ENCODE peak calls at places on chromosomes 6 and 20, in nine cellular contexts. S is RWPE1, A is osteocyte, D is spleen, B is pancreas, H is AG09309, U is foreskin fibroblast, L is AG09319, C is adrenal gland. T is an unnamed sample.

GRCh38 chr6:5510734-5511133 is 249.4 kb downstream of the FARS2 start:
- DNase-seq in S (no peak), A (no peak), D (no peak), B (no peak), H (no peak), U (no peak), L (no peak), C (no peak), T (no peak)

GRCh38 chr20:58611236-58612020 is 39.7 kb upstream of the STX16 start:
- DNase-seq in S (peak), A (no peak), D (peak), B (no peak), H (no peak), U (no peak), L (no peak), C (no peak), T (no peak)

GRCh38 chr6:105099371-105099770 is 80.4 kb downstream of the POPDC3 start:
- DNase-seq in S (no peak), A (no peak), D (no peak), B (no peak), H (no peak), U (no peak), L (no peak), C (no peak), T (no peak)

GRCh38 chr6:145475794-145476396 is 259.4 kb downstream of the EPM2A start:
- DNase-seq in S (no peak), A (no peak), D (no peak), B (no peak), H (no peak), U (no peak), L (no peak), C (no peak), T (no peak)

GRCh38 chr20:33790571-33790970 is 20.6 kb upstream of the CHMP4B start:
- DNase-seq in S (peak), A (no peak), D (no peak), B (peak), H (no peak), U (no peak), L (no peak), C (no peak), T (no peak)

GRCh38 chr6:90238663-90239542 is 57.7 kb downstream of the BACH2 start:
- DNase-seq in S (no peak), A (no peak), D (no peak), B (no peak), H (no peak), U (no peak), L (no peak), C (no peak), T (no peak)

GRCh38 chr20:3010985-3011723 is 32.3 kb upstream of the GNRH2 start:
- DNase-seq in S (no peak), A (no peak), D (no peak), B (no peak), H (no peak), U (peak), L (no peak), C (no peak), T (no peak)

GRCh38 chr6:143675327-143675900 is 2.4 kb upstream of the PHACTR2 start:
- DNase-seq in S (no peak), A (no peak), D (no peak), B (no peak), H (no peak), U (no peak), L (no peak), C (no peak), T (no peak)

GRCh38 chr20:24406761-24407550 is 62.5 kb upstream of the SYNDIG1 start:
- DNase-seq in S (no peak), A (no peak), D (no peak), B (no peak), H (no peak), U (peak), L (no peak), C (no peak), T (no peak)

GRCh38 chr6:127879685-127880084 is 21.2 kb downstream of the THEMIS start:
- DNase-seq in S (no peak), A (no peak), D (peak), B (peak), H (no peak), U (no peak), L (no peak), C (no peak), T (peak)

GRCh38 chr6:149212892-149213786 is 104.4 kb upstream of the TAB2 start:
- DNase-seq in S (no peak), A (no peak), D (no peak), B (no peak), H (no peak), U (no peak), L (no peak), C (no peak), T (no peak)

GRCh38 chr6:112694986-112695385 is 347.9 kb downstream of the RFPL4B start:
- DNase-seq in S (no peak), A (no peak), D (no peak), B (no peak), H (no peak), U (no peak), L (no peak), C (no peak), T (no peak)

GRCh38 chr20:47821481-47822100 is 36.3 kb upstream of the SULF2 start:
- DNase-seq in S (peak), A (no peak), D (peak), B (no peak), H (no peak), U (no peak), L (no peak), C (no peak), T (peak)

GRCh38 chr20:47777220-47777619 is 8.1 kb downstream of the SULF2 start:
- DNase-seq in S (no peak), A (no peak), D (no peak), B (no peak), H (no peak), U (no peak), L (no peak), C (no peak), T (no peak)

GRCh38 chr20:48697845-48698491 is 129.8 kb downstream of the PREX1 start:
- DNase-seq in S (peak), A (peak), D (peak), B (peak), H (peak), U (peak), L (no peak), C (peak), T (peak)

GRCh38 chr6:84166395-84166794 is 61.0 kb downstream of the CEP162 start:
- DNase-seq in S (no peak), A (no peak), D (no peak), B (no peak), H (no peak), U (no peak), L (no peak), C (no peak), T (no peak)

GRCh38 chr6:141482773-141483172 is 650.0 kb upstream of the GJE1 start:
- DNase-seq in S (no peak), A (no peak), D (no peak), B (no peak), H (no peak), U (no peak), L (no peak), C (no peak), T (no peak)

GRCh38 chr6:30730611-30731435 is 10.7 kb downstream of the TUBB start:
- DNase-seq in S (peak), A (no peak), D (peak), B (peak), H (no peak), U (no peak), L (no peak), C (peak), T (peak)

GRCh38 chr20:14948416-14948815 is 611.0 kb upstream of the FLRT3 start:
- DNase-seq in S (no peak), A (no peak), D (no peak), B (no peak), H (no peak), U (no peak), L (no peak), C (no peak), T (no peak)

GRCh38 chr6:79705456-79705995 is 74.4 kb downstream of the SH3BGRL2 start:
- DNase-seq in S (no peak), A (no peak), D (no peak), B (no peak), H (no peak), U (no peak), L (no peak), C (no peak), T (no peak)

GRCh38 chr6:166470029-166470862 is 87.5 kb upstream of the MPC1 start:
- DNase-seq in S (peak), A (no peak), D (peak), B (no peak), H (no peak), U (no peak), L (no peak), C (no peak), T (no peak)

GRCh38 chr6:83439201-83439600 is 8.3 kb upstream of the ME1 start:
- DNase-seq in S (no peak), A (no peak), D (no peak), B (no peak), H (no peak), U (no peak), L (no peak), C (no peak), T (no peak)

GRCh38 chr6:9064156-9064555 is 628.8 kb upstream of the SLC35B3 start:
- DNase-seq in S (peak), A (no peak), D (no peak), B (no peak), H (no peak), U (no peak), L (no peak), C (no peak), T (no peak)

GRCh38 chr20:58471835-58472164 is 43.4 kb downstream of the APCDD1L start:
- DNase-seq in S (no peak), A (no peak), D (no peak), B (no peak), H (no peak), U (no peak), L (no peak), C (no peak), T (peak)

GRCh38 chr6:149260214-149260874 is 57.2 kb upstream of the TAB2 start:
- DNase-seq in S (no peak), A (no peak), D (no peak), B (no peak), H (no peak), U (no peak), L (no peak), C (no peak), T (no peak)

GRCh38 chr6:128600397-128600951 is 80.1 kb upstream of the PTPRK start:
- DNase-seq in S (peak), A (no peak), D (no peak), B (no peak), H (peak), U (peak), L (peak), C (no peak), T (peak)

GRCh38 chr6:160276126-160276525 is 17.5 kb upstream of the SLC22A2 start:
- DNase-seq in S (no peak), A (no peak), D (no peak), B (no peak), H (no peak), U (no peak), L (no peak), C (no peak), T (no peak)

GRCh38 chr20:25499855-25500434 is 85.4 kb downstream of the NINL start:
- DNase-seq in S (no peak), A (no peak), D (no peak), B (no peak), H (no peak), U (no peak), L (no peak), C (no peak), T (no peak)

GRCh38 chr6:147390909-147391536 is 117.5 kb upstream of the SAMD5 start:
- DNase-seq in S (peak), A (no peak), D (no peak), B (no peak), H (no peak), U (peak), L (no peak), C (no peak), T (no peak)
- TF ChIP-seq CTCF in S (peak), A (peak), D (peak), B (no peak), H (peak), U (no peak), L (peak), C (peak), T (peak)

DNA sequence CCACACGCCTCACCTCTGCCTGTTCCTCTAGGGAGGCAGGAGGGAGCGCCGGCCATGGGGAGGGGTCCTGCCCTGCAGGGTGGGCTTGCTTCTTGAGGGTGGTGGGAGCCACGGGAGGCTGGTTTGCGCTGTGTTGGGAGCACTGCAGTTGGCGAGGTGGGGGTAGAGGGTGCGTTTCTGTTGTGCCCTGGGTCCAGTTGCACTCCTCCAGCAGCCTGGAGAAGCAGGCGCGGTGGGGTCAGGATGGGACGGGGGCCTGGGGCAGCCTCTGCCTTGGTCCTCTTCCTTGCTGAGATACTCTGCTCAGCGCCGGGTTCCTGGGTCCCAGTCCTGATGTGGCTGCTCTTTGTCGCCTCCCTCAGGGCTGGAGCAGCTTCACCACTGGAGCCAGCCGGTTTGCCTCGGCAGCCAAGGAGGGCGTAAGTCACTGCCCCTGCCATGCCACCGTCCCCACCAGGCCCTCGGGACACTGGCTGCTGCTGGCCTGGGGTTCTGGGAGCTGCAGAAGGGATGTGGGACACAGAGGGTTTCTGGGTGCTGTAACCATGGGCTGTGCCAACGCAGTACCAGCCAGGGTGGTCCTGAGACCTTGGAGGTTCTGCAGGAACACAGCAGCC is 8.4 kb downstream of the ARFGAP1 start:
- DNase-seq in S (no peak), A (no peak), D (no peak), B (no peak), H (no peak), U (no peak), L (no peak), C (no peak), T (peak)
- TF ChIP-seq CTCF in S (peak), A (peak), D (no peak), B (no peak), H (peak), U (peak), L (peak), C (no peak), T (peak)

GRCh38 chr6:1689141-1689540 is 79.4 kb downstream of the FOXC1 start:
- DNase-seq in S (peak), A (no peak), D (no peak), B (no peak), H (peak), U (peak), L (no peak), C (no peak), T (no peak)

GRCh38 chr6:1687402-1687801 is 77.7 kb downstream of the FOXC1 start:
- DNase-seq in S (no peak), A (no peak), D (no peak), B (no peak), H (no peak), U (no peak), L (no peak), C (no peak), T (no peak)

GRCh38 chr6:1688396-1688795 is 78.7 kb downstream of the FOXC1 start:
- DNase-seq in S (no peak), A (no peak), D (no peak), B (no peak), H (no peak), U (no peak), L (no peak), C (no peak), T (no peak)

DNA sequence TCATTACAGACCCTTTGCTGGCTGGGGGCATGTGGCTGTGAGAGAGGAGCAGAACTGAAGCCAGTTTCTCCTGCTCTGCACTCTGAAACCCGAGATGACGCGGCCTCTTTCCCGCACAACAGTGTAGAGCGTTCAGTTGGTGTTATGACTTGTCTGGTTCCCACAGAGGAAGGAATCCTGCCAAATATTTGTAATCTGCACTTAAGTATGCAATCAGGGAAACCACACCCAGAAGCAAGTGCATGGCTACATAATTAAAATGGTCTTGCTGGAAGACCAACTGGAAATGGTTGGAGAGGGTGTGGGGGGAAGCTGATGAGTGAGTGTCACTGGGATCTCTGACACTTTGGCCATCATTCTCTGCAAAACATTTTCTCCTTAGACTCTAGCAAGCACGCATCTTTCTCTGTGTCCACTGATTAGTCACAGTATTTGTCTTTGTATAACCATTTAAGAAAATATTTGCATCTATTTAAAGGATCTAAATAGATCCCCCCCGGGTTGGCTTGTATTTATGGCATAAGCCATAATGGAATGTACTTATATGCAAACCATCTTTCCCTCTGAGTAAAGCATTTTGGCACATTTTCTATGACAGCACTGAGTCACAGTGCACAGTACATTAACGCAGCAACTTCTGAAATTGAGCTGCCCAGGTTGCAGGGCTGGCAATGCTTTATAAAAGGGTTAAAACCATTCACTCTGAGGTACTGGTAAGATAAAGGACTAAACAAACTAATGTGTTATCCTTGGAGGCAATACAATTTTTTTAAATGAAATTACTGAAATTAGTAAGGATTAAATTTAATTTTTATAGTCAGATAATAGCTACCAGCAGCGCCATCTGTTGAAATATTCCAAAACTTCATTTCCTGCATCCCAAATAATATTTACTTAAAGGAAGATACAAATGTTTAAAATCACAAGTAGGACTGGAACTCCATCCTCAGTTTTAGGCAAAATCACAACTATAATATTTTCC is 76.7 kb downstream of the FOXC1 start:
- DNase-seq in S (peak), A (no peak), D (no peak), B (no peak), H (peak), U (peak), L (peak), C (no peak), T (peak)
- TF ChIP-seq CTCF in S (peak), A (peak), D (no peak), B (no peak), H (peak), U (no peak), L (peak), C (peak), T (peak)

GRCh38 chr6:168190646-168191443 is 111.8 kb upstream of the FRMD1 start:
- DNase-seq in S (no peak), A (peak), D (no peak), B (no peak), H (no peak), U (no peak), L (no peak), C (no peak), T (no peak)
- TF ChIP-seq CTCF in S (no peak), A (no peak), D (no peak), B (no peak), H (no peak), U (no peak), L (no peak), C (no peak), T (no peak)

DNA sequence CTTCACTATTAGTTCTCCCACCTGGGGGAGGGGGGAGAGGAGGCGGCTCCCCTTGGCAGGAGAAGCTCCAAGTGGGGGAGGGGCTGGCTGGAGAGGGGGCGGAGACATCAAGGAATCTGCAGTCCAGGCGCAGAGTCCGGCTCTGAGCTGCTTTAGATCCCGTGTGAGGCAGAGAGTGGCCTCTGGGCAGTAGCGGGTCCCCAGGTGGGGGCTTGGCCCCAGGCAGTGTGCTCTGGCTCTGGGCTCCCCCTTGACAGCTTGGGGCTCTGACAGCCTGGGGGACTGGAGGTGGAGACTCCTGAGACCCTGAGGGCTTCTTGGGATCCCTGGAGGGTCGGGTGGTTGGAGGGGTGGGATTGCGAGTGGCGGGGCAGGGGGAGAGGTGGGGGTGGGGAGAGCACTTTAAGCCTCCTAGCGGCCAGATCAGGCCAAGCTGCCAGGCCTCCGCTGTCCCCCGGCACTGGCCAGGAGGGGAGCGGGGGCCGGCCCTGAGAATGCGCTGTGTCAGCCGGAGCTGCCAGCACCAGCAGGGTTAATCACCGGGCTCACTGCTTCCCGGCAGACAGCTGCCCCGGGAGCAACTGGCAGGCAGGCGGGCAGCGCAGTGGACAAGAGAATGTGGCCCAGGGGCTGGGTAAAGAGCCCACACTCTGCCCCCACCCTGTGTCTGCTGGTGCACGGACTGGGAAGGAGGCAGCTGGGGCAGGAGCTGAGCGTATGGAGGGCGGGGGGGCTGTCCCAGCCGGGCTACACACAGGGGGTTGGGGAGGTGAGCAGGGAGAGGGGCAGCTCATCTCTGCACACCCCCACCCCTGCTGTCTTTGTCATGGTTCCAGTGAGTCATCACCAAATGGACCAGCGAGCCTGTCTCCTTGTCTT is 1.8 kb upstream of the LAMA5 start:
- DNase-seq in S (peak), A (no peak), D (no peak), B (peak), H (no peak), U (peak), L (no peak), C (peak), T (peak)
- TF ChIP-seq CTCF in S (peak), A (peak), D (peak), B (peak), H (peak), U (peak), L (peak), C (peak), T (peak)

DNA sequence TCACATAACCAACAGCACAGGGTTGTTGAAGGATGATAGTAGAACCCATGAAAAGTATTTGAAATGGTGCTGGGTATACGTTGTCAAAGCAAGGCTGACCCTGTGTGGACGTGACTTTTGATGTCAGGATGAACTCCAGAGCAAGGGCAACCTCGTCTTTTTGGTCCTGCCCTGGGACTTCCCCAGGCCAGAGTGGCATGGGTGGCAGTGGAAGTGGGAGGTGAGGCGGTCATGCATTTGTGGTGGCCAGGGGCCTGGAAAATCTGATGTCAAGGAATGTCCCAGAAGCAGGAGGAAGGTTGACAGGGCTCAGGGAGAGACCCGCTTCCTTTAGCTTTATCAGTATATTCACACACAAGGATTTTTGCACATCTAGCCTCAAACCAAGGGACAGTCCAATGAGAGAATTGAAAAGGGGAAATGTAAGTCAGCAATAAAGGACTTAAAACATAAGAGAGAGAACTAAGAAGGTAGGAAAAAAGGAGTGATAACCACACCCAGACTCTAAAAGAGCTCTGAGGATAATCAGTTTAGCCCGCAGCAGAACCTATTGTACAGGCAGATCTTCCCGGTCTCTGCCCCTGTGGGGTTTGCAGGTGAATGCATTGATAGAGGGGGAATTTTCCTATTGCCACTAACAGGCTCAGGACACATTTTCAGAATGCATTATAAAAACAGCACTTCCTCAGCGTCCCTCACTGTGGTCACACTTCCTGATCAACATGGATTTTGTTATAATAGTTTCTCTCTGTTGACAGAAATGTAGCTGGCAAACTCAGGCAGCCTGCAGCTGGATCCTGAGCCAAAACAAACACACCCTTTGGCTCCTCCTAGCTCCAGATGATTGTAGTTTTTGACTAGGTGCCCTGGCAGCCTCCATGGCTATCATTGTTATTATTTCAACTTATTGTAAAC is 98.7 kb upstream of the HDGFL1 start:
- DNase-seq in S (peak), A (no peak), D (no peak), B (peak), H (peak), U (peak), L (peak), C (peak), T (no peak)
- TF ChIP-seq CTCF in S (peak), A (peak), D (no peak), B (peak), H (no peak), U (no peak), L (peak), C (peak), T (peak)